ENCODE peak calls at places on chromosomes 16 and 17, in four cellular contexts. D is IMR-90, T is GM12878, A is K562. O is an unnamed sample.

GRCh38 chr16:85556456-85557082 is 56.6 kb upstream of the GSE1 start:
- DNase-seq in T (no peak), D (no peak), A (peak; percentile 69), O (no peak)

GRCh38 chr16:1781758-1782407 is 488 bp downstream of the SPSB3 start:
- DNase-seq in D (peak; percentile 6), A (peak; percentile 54), T (no peak), O (peak; percentile 26)

GRCh38 chr16:73329363-73330306 is 281.7 kb upstream of the ZFHX3 start:
- DNase-seq in D (no peak), T (no peak), A (no peak), O (no peak)

GRCh38 chr16:86483-86952 is 8.5 kb downstream of the MPG start:
- DNase-seq in D (no peak), T (no peak), A (no peak), O (no peak)

GRCh38 chr17:76452646-76453430 is at the start of gene UBE2O:
- DNase-seq in D (peak; percentile 80), A (peak; percentile 98), T (no peak), O (peak; percentile 84)

GRCh38 chr17:54948380-54948779 is 20.1 kb downstream of the COX11 start:
- DNase-seq in D (peak; percentile 98), A (no peak), T (no peak), O (peak; percentile 72)

GRCh38 chr17:10875411-10875810 is 37.5 kb upstream of the PIRT start:
- DNase-seq in D (no peak), A (peak; percentile 15), T (no peak), O (no peak)

GRCh38 chr17:83183951-83184506 is 104.6 kb downstream of the METRNL start:
- DNase-seq in T (no peak), A (no peak), D (no peak), O (peak; percentile 90)

GRCh38 chr17:45086346-45086745 is 25.2 kb downstream of the NMT1 start:
- DNase-seq in T (no peak), A (no peak), D (no peak), O (no peak)

GRCh38 chr16:83508295-83508694 is 299.5 kb upstream of the HSBP1 start:
- DNase-seq in A (no peak), T (no peak), D (no peak), O (no peak)

GRCh38 chr17:64920419-64921172 is 1.3 kb upstream of the LRRC37A3 start:
- DNase-seq in D (no peak), T (no peak), A (no peak), O (no peak)

GRCh38 chr16:88070989-88071625 is 119.9 kb downstream of the BANP start:
- DNase-seq in T (no peak), D (no peak), A (no peak), O (no peak)

GRCh38 chr16:66953462-66954096 is 7.5 kb upstream of the CES3 start:
- DNase-seq in A (no peak), D (no peak), T (no peak), O (no peak)

GRCh38 chr17:46195217-46195855 is 2.1 kb upstream of the KANSL1 start:
- DNase-seq in T (no peak), D (no peak), A (no peak), O (no peak)

GRCh38 chr17:57892146-57892819 is 42.4 kb upstream of the MRPS23 start:
- DNase-seq in D (peak; percentile 84), T (no peak), A (peak; percentile 86), O (peak; percentile 87)
- TF ChIP-seq FOS in D (no peak), T (no peak), A (no peak), O (no peak)

DNA sequence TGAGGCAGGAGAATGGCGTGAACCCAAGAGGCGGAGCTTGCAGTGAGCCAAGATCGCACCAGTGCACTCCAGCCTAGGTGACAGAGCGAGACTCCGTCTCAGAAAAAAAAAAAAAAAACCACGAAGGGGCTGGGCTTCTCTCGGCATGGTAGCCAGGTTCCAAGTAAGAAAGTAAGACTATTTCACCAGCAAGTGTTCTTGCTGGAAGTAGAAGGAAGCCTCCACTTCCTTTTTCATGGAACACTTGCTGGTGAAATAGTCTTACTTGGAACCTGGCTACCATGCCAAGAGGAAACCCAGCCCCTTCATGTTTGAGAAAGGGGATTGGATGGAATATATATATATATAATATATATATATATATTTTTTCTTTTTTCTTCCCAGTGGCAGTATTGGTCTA is 7.1 kb upstream of the N4BP1 start:
- DNase-seq in T (no peak), D (no peak), A (no peak), O (no peak)
- H3K4me3 ChIP-seq in T (no peak overlapping the region), D (no peak overlapping the region), A (no peak overlapping the region), O (no peak overlapping the region)

GRCh38 chr17:66677201-66677981 is 157.5 kb upstream of the CACNG5 start:
- DNase-seq in D (peak; percentile 94), T (no peak), A (no peak), O (no peak)
- TF ChIP-seq FOS in D (peak; percentile 42), T (no peak), A (no peak), O (no peak)

GRCh38 chr17:48646183-48647102 is 20.3 kb upstream of the HOXB9 start:
- DNase-seq in T (no peak), D (no peak), A (peak; percentile 77), O (no peak)
- H3K4me3 ChIP-seq in T (peak overlapping the region; percentile 3), D (no peak overlapping the region), A (peak overlapping the region; percentile 56), O (no peak overlapping the region)

GRCh38 chr16:30966033-30966619 is 8.6 kb downstream of the SETD1A start:
- DNase-seq in T (no peak), A (no peak), D (no peak), O (no peak)

GRCh38 chr16:30967795-30968194 is 10.2 kb downstream of the SETD1A start:
- DNase-seq in A (no peak), T (no peak), D (no peak), O (no peak)

GRCh38 chr16:30972872-30973271 is 12.1 kb upstream of the HSD3B7 start:
- DNase-seq in D (peak; percentile 31), T (no peak), A (no peak), O (no peak)

GRCh38 chr16:30971298-30971697 is 13.7 kb upstream of the HSD3B7 start:
- DNase-seq in A (no peak), D (no peak), T (no peak), O (no peak)

DNA sequence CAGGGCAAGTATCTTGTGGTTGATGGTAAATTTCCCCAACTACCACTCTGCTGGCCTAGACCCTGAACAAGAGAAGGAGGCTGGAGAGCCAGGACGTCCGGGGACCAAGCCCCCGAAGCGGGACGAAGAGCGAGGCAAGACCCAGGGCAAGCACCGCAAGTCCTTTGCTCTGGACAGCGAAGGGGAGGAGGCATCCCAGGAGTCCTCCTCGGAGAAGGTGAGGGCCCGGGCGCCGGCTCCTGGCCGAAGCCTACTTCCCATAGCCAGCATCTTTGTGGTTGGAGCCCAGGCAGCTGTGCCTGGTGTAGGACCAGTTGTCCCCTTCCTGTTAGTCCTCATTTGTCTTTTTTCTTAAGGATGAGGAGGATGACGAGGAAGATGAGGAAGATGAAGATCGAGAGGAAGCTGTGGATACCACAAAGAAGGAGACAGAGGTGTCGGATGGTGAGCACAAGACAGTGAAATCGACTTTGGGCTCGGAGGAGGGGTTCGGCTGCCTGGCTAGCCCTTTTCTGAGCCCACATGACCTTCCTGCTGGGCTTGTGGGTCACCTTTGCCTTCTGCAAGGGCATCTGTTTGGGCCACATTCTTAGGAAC is 11.8 kb downstream of the SETD1A start:
- DNase-seq in D (no peak), A (no peak), T (no peak), O (no peak)
- TF ChIP-seq FOS in D (no peak), A (no peak), T (no peak), O (no peak)

GRCh38 chr16:75351183-75351582 is 82.1 kb downstream of the CFDP1 start:
- DNase-seq in A (no peak), T (no peak), D (peak; percentile 80), O (peak; percentile 92)
- H3K4me3 ChIP-seq in A (no peak overlapping the region), T (no peak overlapping the region), D (no peak overlapping the region), O (peak overlapping the region; percentile 39)

DNA sequence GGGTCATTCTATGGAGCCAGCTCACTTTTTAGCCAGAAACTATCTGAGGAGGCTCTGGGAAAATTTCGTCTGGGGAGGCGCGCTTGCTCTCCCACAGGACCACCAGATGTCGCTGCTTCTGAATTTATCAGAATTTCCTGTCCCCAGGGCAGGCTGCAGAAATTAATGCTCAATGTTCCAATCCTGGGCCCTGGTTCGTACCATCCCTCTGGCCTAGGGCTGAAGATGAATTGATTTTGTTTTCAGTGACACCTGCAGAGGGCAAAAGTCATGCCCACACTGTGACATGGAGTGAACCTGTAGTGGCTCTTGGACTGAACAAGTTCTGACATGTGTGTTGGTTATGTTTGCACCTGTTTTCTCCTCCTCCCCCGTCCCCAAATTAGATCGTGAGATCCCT is 482.6 kb downstream of the NPIPA7 start:
- DNase-seq in T (peak; percentile 46), D (peak; percentile 32), A (peak; percentile 42), O (no peak)
- TF ChIP-seq FOS in T (no peak), D (no peak), A (no peak), O (no peak)

DNA sequence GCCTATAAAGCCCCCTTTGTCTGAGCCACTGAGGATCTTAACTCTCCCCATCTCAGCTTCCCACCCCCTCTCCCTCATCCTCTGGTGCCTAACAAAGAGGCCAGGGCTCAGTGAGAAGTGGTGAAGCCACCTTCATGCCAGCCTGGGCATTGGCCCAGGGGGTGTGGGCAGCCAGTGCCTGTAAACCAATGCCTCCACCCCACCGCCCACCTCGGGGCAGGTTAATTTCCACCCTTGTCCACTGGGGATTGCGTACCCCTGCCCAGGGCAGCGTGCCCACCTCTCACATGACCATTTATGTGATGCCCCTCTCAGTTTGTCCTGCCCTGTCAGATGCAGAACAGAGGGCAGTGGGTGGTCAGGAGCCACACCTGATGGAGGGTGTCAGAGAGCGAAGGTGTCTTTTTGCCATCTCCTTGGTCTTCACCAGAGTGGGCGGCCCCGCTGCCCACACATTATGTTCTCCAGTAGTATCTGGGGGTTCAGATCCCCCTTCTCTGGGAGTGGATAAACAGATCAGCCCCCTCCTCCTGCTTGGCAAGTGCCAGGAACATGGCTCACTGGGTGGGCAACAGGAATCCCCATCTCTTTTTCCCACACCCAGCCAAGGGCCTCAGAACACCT is 10.1 kb upstream of the ARHGAP23 start:
- DNase-seq in A (no peak), T (no peak), D (no peak), O (no peak)
- H3K4me3 ChIP-seq in A (no peak overlapping the region), T (no peak overlapping the region), D (no peak overlapping the region), O (no peak overlapping the region)